ENCODE peak calls at places on chromosome 20, in six cellular contexts. B, E, G, H, R and A are unnamed samples.

GRCh38 chr20:13684566-13685222 is 46.0 kb upstream of the TASP1 start:
- DNase-seq in B (no peak), E (no peak), G (no peak), H (no peak), R (no peak), A (peak; percentile 13)

GRCh38 chr20:8858181-8858794 is 210.6 kb upstream of the PLCB4 start:
- DNase-seq in B (no peak), E (no peak), G (no peak), H (no peak), R (no peak), A (no peak)

GRCh38 chr20:2402271-2402980 is 21.7 kb downstream of the TGM6 start:
- DNase-seq in B (peak; percentile 16), E (no peak), G (peak; percentile 87), H (no peak), R (no peak), A (no peak)

GRCh38 chr20:2140561-2140960 is 38.9 kb downstream of the STK35 start:
- DNase-seq in B (no peak), E (no peak), G (no peak), H (peak; percentile 73), R (no peak), A (no peak)

GRCh38 chr20:52438326-52438963 is 246.9 kb upstream of the ZFP64 start:
- DNase-seq in B (no peak), E (no peak), G (no peak), H (no peak), R (no peak), A (no peak)

GRCh38 chr20:2800590-2801458 is at the start of gene CPXM1:
- DNase-seq in B (no peak), E (peak; percentile 71), G (no peak), H (no peak), R (no peak), A (peak; percentile 77)

GRCh38 chr20:37734228-37734980 is 40.6 kb downstream of the CTNNBL1 start:
- DNase-seq in B (no peak), E (no peak), G (no peak), H (no peak), R (no peak), A (no peak)

GRCh38 chr20:63156221-63156671 is 59.7 kb downstream of the YTHDF1 start:
- DNase-seq in B (no peak), E (no peak), G (no peak), H (no peak), R (no peak), A (no peak)

GRCh38 chr20:57657537-57658446 is 37.6 kb upstream of the ZBP1 start:
- DNase-seq in B (peak; percentile 15), E (no peak), G (peak; percentile 85), H (peak; percentile 73), R (peak; percentile 85), A (no peak)

GRCh38 chr20:20549267-20549612 is 163.2 kb downstream of the RALGAPA2 start:
- DNase-seq in B (no peak), E (no peak), G (peak; percentile 80), H (no peak), R (no peak), A (no peak)

GRCh38 chr20:43977252-43977651 is 62.6 kb downstream of the TOX2 start:
- DNase-seq in B (no peak), E (no peak), G (no peak), H (no peak), R (no peak), A (no peak)

GRCh38 chr20:24789877-24790276 is 159.2 kb upstream of the CST7 start:
- DNase-seq in B (no peak), E (no peak), G (no peak), H (no peak), R (no peak), A (no peak)

GRCh38 chr20:43459022-43459942 is 1.6 kb downstream of the SRSF6 start:
- DNase-seq in B (peak; percentile 34), E (peak; percentile 60), G (peak; percentile 5), H (no peak), R (no peak), A (no peak)

GRCh38 chr20:61749406-61750075 is 316.1 kb downstream of the TAF4 start:
- DNase-seq in B (no peak), E (no peak), G (no peak), H (no peak), R (no peak), A (no peak)

GRCh38 chr20:57748601-57749130 is 38.9 kb upstream of the PMEPA1 start:
- DNase-seq in B (peak; percentile 96), E (no peak), G (peak; percentile 87), H (peak; percentile 84), R (peak; percentile 51), A (peak; percentile 56)

GRCh38 chr20:14997791-14998190 is 660.4 kb upstream of the FLRT3 start:
- DNase-seq in B (no peak), E (no peak), G (peak; percentile 94), H (no peak), R (no peak), A (no peak)

GRCh38 chr20:57389695-57390603 is 1.2 kb upstream of the RBM38 start:
- DNase-seq in B (no peak), E (no peak), G (no peak), H (no peak), R (no peak), A (peak; percentile 78)

GRCh38 chr20:58713801-58714339 is 21.3 kb downstream of the NPEPL1 start:
- DNase-seq in B (no peak), E (no peak), G (no peak), H (peak; percentile 7), R (no peak), A (no peak)

GRCh38 chr20:4112490-4113420 is 97.4 kb upstream of the RNF24 start:
- DNase-seq in B (peak; percentile 31), E (no peak), G (peak; percentile 52), H (peak; percentile 57), R (no peak), A (peak; percentile 35)

GRCh38 chr20:51767867-51768758 is at the start of gene ATP9A:
- DNase-seq in B (peak; percentile 53), E (peak; percentile 13), G (no peak), H (peak; percentile 34), R (no peak), A (peak; percentile 41)

GRCh38 chr20:325889-326644 is 715 bp downstream of the SOX12 start:
- DNase-seq in B (peak; percentile 55), E (peak; percentile 60), G (no peak), H (peak; percentile 71), R (peak; percentile 70), A (peak; percentile 82)

GRCh38 chr20:50280851-50281655 is 90.4 kb downstream of the CEBPB start:
- DNase-seq in B (no peak), E (no peak), G (no peak), H (no peak), R (no peak), A (no peak)

GRCh38 chr20:52049001-52049731 is 142.4 kb downstream of the ZFP64 start:
- DNase-seq in B (no peak), E (peak; percentile 5), G (no peak), H (no peak), R (no peak), A (no peak)

GRCh38 chr20:31720486-31721407 is 1.9 kb downstream of the BCL2L1 start:
- DNase-seq in B (no peak), E (no peak), G (peak; percentile 22), H (no peak), R (no peak), A (peak; percentile 42)

GRCh38 chr20:31721408-31722332 is 998 bp downstream of the BCL2L1 start:
- DNase-seq in B (no peak), E (no peak), G (no peak), H (peak; percentile 41), R (no peak), A (no peak)

GRCh38 chr20:31723282-31724078 is 812 bp upstream of the BCL2L1 start:
- DNase-seq in B (peak; percentile 100), E (peak; percentile 100), G (peak; percentile 90), H (peak; percentile 99), R (peak; percentile 99), A (peak; percentile 98)

GRCh38 chr20:31719644-31720485 is 2.8 kb downstream of the BCL2L1 start:
- DNase-seq in B (peak; percentile 81), E (no peak), G (peak; percentile 37), H (no peak), R (no peak), A (no peak)

GRCh38 chr20:31722388-31723281 is at the start of gene BCL2L1:
- DNase-seq in B (peak; percentile 96), E (peak; percentile 80), G (peak; percentile 74), H (peak; percentile 88), R (peak; percentile 75), A (peak; percentile 56)
- TF ChIP-seq CTCF in B (peak; percentile 94), E (peak; percentile 90), G (peak; percentile 89), H (peak; percentile 85), R (no peak), A (no peak)

GRCh38 chr20:53876956-53877355 is 193.4 kb downstream of the BCAS1 start:
- DNase-seq in B (no peak), E (no peak), G (no peak), H (no peak), R (no peak), A (no peak)
- TF ChIP-seq CTCF in B (no peak), E (no peak), G (no peak), H (no peak), R (no peak), A (no peak)

GRCh38 chr20:33686008-33686983 is at the start of gene E2F1:
- DNase-seq in B (peak; percentile 100), E (peak; percentile 100), G (peak; percentile 66), H (peak; percentile 97), R (peak; percentile 97), A (peak; percentile 99)
- TF ChIP-seq CTCF in B (no peak), E (peak; percentile 56), G (peak; percentile 29), H (peak; percentile 61), R (no peak), A (no peak)

GRCh38 chr20:21767739-21768223 is 62.3 kb downstream of the PAX1 start:
- DNase-seq in B (no peak), E (peak; percentile 56), G (no peak), H (no peak), R (no peak), A (no peak)
- TF ChIP-seq CTCF in B (no peak), E (peak; percentile 74), G (no peak), H (no peak), R (no peak), A (peak; percentile 9)

DNA sequence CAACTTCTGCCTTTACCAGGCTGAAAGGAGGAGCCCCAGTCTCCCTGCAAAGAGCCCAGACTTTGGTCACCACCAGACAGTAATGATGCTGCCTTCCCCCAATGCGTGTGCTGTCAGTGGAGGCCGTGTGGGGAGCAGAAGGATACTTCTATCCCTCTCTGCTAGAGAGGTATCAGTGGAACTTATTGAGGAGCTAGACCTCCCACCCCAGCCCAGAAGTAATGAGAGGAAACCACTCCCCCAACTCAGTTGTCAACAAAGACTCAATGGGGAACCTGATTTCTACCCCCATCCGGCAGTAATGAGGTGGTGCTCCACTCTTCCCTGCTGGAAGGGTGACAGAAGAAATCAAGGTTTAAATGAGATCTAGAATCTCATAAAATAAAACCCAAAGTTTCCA is 4.4 kb upstream of the WFDC8 start:
- DNase-seq in B (no peak), E (no peak), G (no peak), H (no peak), R (no peak), A (no peak)
- TF ChIP-seq CTCF in B (no peak), E (no peak), G (no peak), H (no peak), R (no peak), A (no peak)